ENCODE peak calls at places on chromosome 22, in five cellular contexts. O is H1, E is uterus, Z is A549, J is adrenal gland. K is an unnamed sample.

GRCh38 chr22:42376721-42377177 is 55.5 kb downstream of the NFAM1 start:
- DNase-seq in O (no peak), E (peak; percentile 83), Z (no peak), J (peak; percentile 67), K (peak; percentile 92)

GRCh38 chr22:36377022-36377631 is 10.6 kb downstream of the MYH9 start:
- DNase-seq in O (no peak), E (no peak), Z (no peak), J (no peak), K (no peak)

GRCh38 chr22:16955678-16956210 is 52.3 kb downstream of the GAB4 start:
- DNase-seq in O (peak; percentile 20), E (no peak), Z (no peak), J (peak; percentile 62), K (no peak)

GRCh38 chr22:26168934-26169311 is 339 bp upstream of the SEZ6L start:
- DNase-seq in O (no peak), E (no peak), Z (no peak), J (no peak), K (no peak)

GRCh38 chr22:50695421-50696250 is 23.0 kb downstream of the SHANK3 start:
- DNase-seq in O (no peak), E (no peak), Z (no peak), J (no peak), K (peak; percentile 52)

GRCh38 chr22:35873426-35873825 is 155.2 kb downstream of the RBFOX2 start:
- DNase-seq in O (no peak), E (no peak), Z (no peak), J (no peak), K (no peak)

GRCh38 chr22:24284747-24285203 is 14.1 kb downstream of the SPECC1L start:
- DNase-seq in O (no peak), E (no peak), Z (no peak), J (no peak), K (no peak)

GRCh38 chr22:22180738-22181514 is 63.7 kb upstream of the VPREB1 start:
- DNase-seq in O (no peak), E (no peak), Z (no peak), J (no peak), K (no peak)

GRCh38 chr22:39914584-39914983 is 13.7 kb downstream of the GRAP2 start:
- DNase-seq in O (no peak), E (no peak), Z (no peak), J (no peak), K (no peak)

GRCh38 chr22:45580703-45581381 is 78.2 kb downstream of the FBLN1 start:
- DNase-seq in O (no peak), E (no peak), Z (no peak), J (no peak), K (no peak)

GRCh38 chr22:32991353-32992115 is 66.6 kb downstream of the SYN3 start:
- DNase-seq in O (no peak), E (peak; percentile 26), Z (no peak), J (peak; percentile 63), K (peak; percentile 76)

GRCh38 chr22:50192056-50192824 is 6.5 kb downstream of the TRABD start:
- DNase-seq in O (no peak), E (no peak), Z (no peak), J (no peak), K (no peak)

GRCh38 chr22:42871146-42872050 is 14.3 kb upstream of the ARFGAP3 start:
- DNase-seq in O (no peak), E (no peak), Z (no peak), J (no peak), K (no peak)

GRCh38 chr22:31340360-31340759 is 5.8 kb downstream of the PATZ1 start:
- DNase-seq in O (no peak), E (no peak), Z (no peak), J (peak; percentile 66), K (no peak)

GRCh38 chr22:49297871-49298721 is 529.6 kb downstream of the BRD1 start:
- DNase-seq in O (peak; percentile 45), E (no peak), Z (no peak), J (no peak), K (no peak)

GRCh38 chr22:17910561-17911311 is 113.6 kb downstream of the MICAL3 start:
- DNase-seq in O (peak; percentile 55), E (peak; percentile 71), Z (peak; percentile 45), J (peak; percentile 95), K (peak; percentile 94)

GRCh38 chr22:26724414-26724813 is 67.0 kb downstream of the MIAT start:
- DNase-seq in O (no peak), E (no peak), Z (no peak), J (no peak), K (no peak)

GRCh38 chr22:38953577-38954413 is 3.6 kb upstream of the APOBEC3A start:
- DNase-seq in O (no peak), E (no peak), Z (peak; percentile 65), J (no peak), K (peak; percentile 54)

GRCh38 chr22:24465566-24465965 is 29.6 kb upstream of the UPB1 start:
- DNase-seq in O (no peak), E (no peak), Z (peak; percentile 14), J (peak; percentile 20), K (no peak)

GRCh38 chr22:37636949-37637273 is 2.6 kb upstream of the SH3BP1 start:
- DNase-seq in O (no peak), E (no peak), Z (no peak), J (no peak), K (no peak)
- H3K4me1 ChIP-seq in O (peaks cover 5% of the 10 kb centered on the region), E (peaks cover 24% of the 10 kb centered on the region), Z (peaks cover 10% of the 10 kb centered on the region), J (peaks cover 18% of the 10 kb centered on the region), K (peaks cover 41% of the 10 kb centered on the region)

GRCh38 chr22:46910624-46911023 is 148.2 kb downstream of the TBC1D22A start:
- DNase-seq in O (no peak), E (no peak), Z (no peak), J (no peak), K (no peak)

GRCh38 chr22:46909237-46910030 is 147.0 kb downstream of the TBC1D22A start:
- DNase-seq in O (no peak), E (no peak), Z (no peak), J (no peak), K (no peak)

GRCh38 chr22:46907578-46908215 is 145.2 kb downstream of the TBC1D22A start:
- DNase-seq in O (peak; percentile 43), E (no peak), Z (no peak), J (no peak), K (no peak)

GRCh38 chr22:46906326-46907045 is 144.0 kb downstream of the TBC1D22A start:
- DNase-seq in O (peak; percentile 35), E (no peak), Z (no peak), J (no peak), K (no peak)

GRCh38 chr22:46908641-46909107 is 146.2 kb downstream of the TBC1D22A start:
- DNase-seq in O (peak; percentile 45), E (no peak), Z (no peak), J (no peak), K (no peak)
- H3K27ac ChIP-seq in O (no peak overlapping the region), E (no peak overlapping the region), Z (no peak overlapping the region), J (no peak overlapping the region), K (no peak overlapping the region)

GRCh38 chr22:48250286-48250895 is 1487.9 kb downstream of the TBC1D22A start:
- DNase-seq in O (no peak), E (no peak), Z (no peak), J (no peak), K (peak; percentile 45)

GRCh38 chr22:48250937-48251530 is 1488.6 kb downstream of the TBC1D22A start:
- DNase-seq in O (no peak), E (no peak), Z (no peak), J (no peak), K (no peak)

GRCh38 chr22:48248901-48249455 is 1486.5 kb downstream of the TBC1D22A start:
- DNase-seq in O (no peak), E (no peak), Z (no peak), J (no peak), K (peak; percentile 33)

GRCh38 chr22:48251629-48252028 is 1489.2 kb downstream of the TBC1D22A start:
- DNase-seq in O (no peak), E (no peak), Z (no peak), J (no peak), K (no peak)

GRCh38 chr22:48249721-48250268 is 1487.3 kb downstream of the TBC1D22A start:
- DNase-seq in O (no peak), E (no peak), Z (no peak), J (no peak), K (peak; percentile 2)
- TF ChIP-seq POLR2A in O (no peak), E (no peak), Z (no peak), J (no peak), K (no peak)

GRCh38 chr22:19614546-19614884 is 90.3 kb upstream of the CLDN5 start:
- DNase-seq in O (no peak), E (no peak), Z (no peak), J (no peak), K (no peak)
- H3K4me1 ChIP-seq in O (no peaks in the 10 kb centered on the region), E (no peaks in the 10 kb centered on the region), Z (no peaks in the 10 kb centered on the region), J (no peaks in the 10 kb centered on the region), K (no peaks in the 10 kb centered on the region)

DNA sequence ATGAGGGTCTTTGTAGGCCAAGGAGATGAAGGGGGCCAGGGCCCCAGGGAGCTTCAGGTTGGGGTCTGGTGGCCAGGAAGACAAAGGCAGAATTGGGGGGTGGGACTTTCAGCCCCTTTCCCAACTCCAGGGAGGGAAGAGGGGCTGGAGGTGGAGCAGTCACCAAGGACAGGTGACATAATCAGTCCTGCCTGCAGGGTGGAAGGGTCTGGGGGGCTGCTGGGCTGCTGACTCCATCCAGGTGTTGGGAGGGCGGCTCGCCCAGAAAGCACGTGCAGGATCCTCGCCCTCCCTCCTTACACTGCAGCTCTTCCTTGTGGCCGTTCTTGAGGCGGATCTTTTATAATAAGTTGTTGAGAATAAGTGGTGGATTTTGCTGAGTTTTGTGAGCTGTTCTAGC is 1491.1 kb downstream of the TBC1D22A start:
- DNase-seq in O (no peak), E (no peak), Z (no peak), J (no peak), K (no peak)
- H3K27ac ChIP-seq in O (no peak overlapping the region), E (no peak overlapping the region), Z (peak overlapping the region; percentile 48), J (no peak overlapping the region), K (no peak overlapping the region)

K was measured in sigmoid colon.